ENCODE peak calls at places on chromosomes 12 and 14, in nine cellular contexts. W is GM12864, G is lower leg skin, L is brain microvascular endothelial cell, F is GM06990, O is cardiac muscle cell, C is stomach, M is ovary, P is IMR-90. N is an unnamed sample.

GRCh38 chr14:96238676-96239075 is 17.3 kb upstream of the BDKRB1 start:
- DNase-seq in W (no peak), L (no peak), F (no peak), P (no peak), O (no peak), M (no peak), C (no peak), G (no peak), N (no peak)

GRCh38 chr12:9214536-9214935 is 6.3 kb upstream of the PZP start:
- DNase-seq in O (no peak), P (no peak), L (no peak), M (no peak), G (no peak), F (no peak), W (no peak), C (no peak), N (no peak)

GRCh38 chr14:30698463-30698862 is 76.3 kb downstream of the SCFD1 start:
- DNase-seq in O (no peak), F (no peak), W (no peak), G (no peak), M (no peak), P (no peak), C (no peak), L (no peak), N (no peak)

GRCh38 chr12:102364709-102365108 is 115.7 kb downstream of the IGF1 start:
- DNase-seq in F (no peak), G (no peak), O (no peak), W (no peak), P (no peak), M (no peak), C (no peak), L (no peak), N (no peak)

GRCh38 chr12:13834241-13834640 is 147.2 kb downstream of the GRIN2B start:
- DNase-seq in W (no peak), M (no peak), P (no peak), L (no peak), F (no peak), G (no peak), C (no peak), O (no peak), N (no peak)

GRCh38 chr12:86134571-86134970 is 121.6 kb downstream of the MGAT4C start:
- DNase-seq in F (no peak), P (peak; percentile 35), M (no peak), W (no peak), O (peak; percentile 3), L (peak; percentile 43), G (no peak), C (no peak), N (no peak)

GRCh38 chr12:6141048-6141447 is 16.6 kb upstream of the VWF start:
- DNase-seq in P (peak; percentile 70), G (peak; percentile 73), F (no peak), L (peak; percentile 66), C (no peak), M (no peak), O (peak; percentile 72), W (no peak), N (no peak)

GRCh38 chr14:40870252-40870651 is 736.4 kb upstream of the LRFN5 start:
- DNase-seq in F (no peak), W (no peak), M (no peak), L (no peak), P (no peak), O (no peak), G (no peak), C (no peak), N (no peak)

GRCh38 chr14:92670967-92671366 is 77.5 kb downstream of the LGMN start:
- DNase-seq in G (no peak), O (no peak), F (no peak), M (no peak), L (peak; percentile 42), P (peak; percentile 52), C (no peak), W (no peak), N (no peak)

GRCh38 chr14:68345738-68346137 is 447.1 kb downstream of the ZFP36L1 start:
- DNase-seq in M (no peak), F (no peak), P (peak; percentile 10), W (no peak), C (no peak), G (no peak), L (no peak), O (no peak), N (no peak)

GRCh38 chr14:50001146-50001998 is 108.5 kb downstream of the ARF6 start:
- DNase-seq in G (peak; percentile 93), F (peak; percentile 78), M (no peak), W (peak; percentile 55), P (peak; percentile 70), O (peak; percentile 76), L (peak; percentile 85), C (peak; percentile 75), N (no peak)

GRCh38 chr14:80167793-80168448 is 43.4 kb downstream of the DIO2 start:
- DNase-seq in P (no peak), O (no peak), M (no peak), F (no peak), C (no peak), G (no peak), W (no peak), L (no peak), N (no peak)

DNA sequence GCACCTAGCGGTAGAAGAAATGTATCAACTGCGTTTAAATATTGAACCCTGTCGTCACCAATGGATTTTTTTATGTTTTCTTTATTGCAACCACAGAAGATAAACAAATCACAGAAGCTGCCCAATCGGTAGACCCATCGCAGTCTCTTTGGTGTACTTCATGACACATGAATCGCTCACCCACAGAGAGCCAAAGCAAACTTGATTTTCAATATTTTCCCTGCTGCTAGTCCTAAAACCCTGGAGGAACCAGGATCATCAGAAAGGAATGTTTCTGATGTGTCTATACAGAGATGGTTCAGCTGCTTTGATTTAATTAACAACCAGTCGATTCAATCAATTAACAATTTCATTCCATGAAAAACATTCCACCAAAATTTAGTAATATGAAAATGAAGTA is 46.3 kb downstream of the DIO2 start:
- DNase-seq in F (no peak), G (no peak), L (peak; percentile 87), C (no peak), O (no peak), P (peak; percentile 84), M (no peak), W (no peak), N (no peak)
- TF ChIP-seq CTCF in F (no peak), G (no peak), L (no peak), C (no peak), O (no peak), P (no peak), M (no peak), W (no peak), N (no peak)

GRCh38 chr14:76954371-76954770 is 74.1 kb downstream of the IRF2BPL start:
- DNase-seq in G (no peak), F (no peak), O (no peak), M (no peak), C (no peak), W (no peak), P (no peak), L (no peak), N (no peak)
- H3K4me3 ChIP-seq in G (no peak overlapping the region), F (no peak overlapping the region), O (no peak overlapping the region), M (no peak overlapping the region), C (no peak overlapping the region), W (no peak overlapping the region), P (no peak overlapping the region), L (no peak overlapping the region), N (no peak overlapping the region)

GRCh38 chr14:43795600-43796228 is 711.4 kb downstream of the FSCB start:
- DNase-seq in L (no peak), C (no peak), P (peak; percentile 0), G (no peak), O (peak; percentile 17), M (no peak), W (no peak), F (no peak), N (no peak)
- TF ChIP-seq CTCF in L (no peak), C (peak; percentile 49), P (peak; percentile 15), G (no peak), O (peak; percentile 15), M (no peak), W (no peak), F (no peak), N (peak; percentile 13)

GRCh38 chr12:124744659-124745467 is 118.8 kb downstream of the SCARB1 start:
- DNase-seq in L (no peak), P (no peak), W (peak; percentile 61), M (no peak), O (no peak), G (no peak), C (no peak), F (peak; percentile 34), N (no peak)

GRCh38 chr12:124746649-124747425 is 116.8 kb downstream of the SCARB1 start:
- DNase-seq in P (no peak), L (no peak), O (no peak), G (no peak), M (no peak), C (no peak), F (no peak), W (no peak), N (no peak)

GRCh38 chr12:124745468-124745890 is 118.2 kb downstream of the SCARB1 start:
- DNase-seq in F (no peak), W (no peak), L (no peak), G (no peak), M (no peak), O (no peak), C (no peak), P (no peak), N (no peak)

GRCh38 chr12:124747426-124748161 is 116.1 kb downstream of the SCARB1 start:
- DNase-seq in L (peak; percentile 56), W (no peak), C (no peak), O (peak; percentile 76), M (no peak), G (no peak), P (peak; percentile 92), F (no peak), N (no peak)

GRCh38 chr12:124745891-124746570 is 117.6 kb downstream of the SCARB1 start:
- DNase-seq in G (peak; percentile 99), L (peak; percentile 84), P (peak; percentile 81), C (peak; percentile 93), O (peak; percentile 98), F (no peak), M (peak; percentile 95), W (no peak), N (peak; percentile 94)
- H3K4me3 ChIP-seq in G (no peak overlapping the region), L (peak overlapping the region; percentile 9), P (no peak overlapping the region), C (no peak overlapping the region), O (no peak overlapping the region), F (no peak overlapping the region), M (no peak overlapping the region), W (no peak overlapping the region), N (no peak overlapping the region)

N was measured in heart left ventricle.